ENCODE peak calls at places on chromosome 7, in seven cellular contexts. T is foreskin keratinocyte, V is brain microvascular endothelial cell, L is DND-41, E is Peyer's patch, Z is A549, S is pancreas. Y is an unnamed sample.
A peak's percentile ranks its signal among the peaks of the same experiment; 100 is the strongest.

GRCh38 chr7:22672892-22673637 is 53.9 kb upstream of the IL6 start:
- DNase-seq in T (no peak), V (no peak), L (no peak), E (no peak), Z (peak; percentile 94), S (no peak), Y (no peak)

GRCh38 chr7:157909370-157909769 is 572.6 kb downstream of the DNAJB6 start:
- DNase-seq in T (no peak), V (no peak), L (no peak), E (no peak), Z (no peak), S (no peak), Y (no peak)

GRCh38 chr7:133748443-133749407 is 378.4 kb upstream of the LRGUK start:
- DNase-seq in T (no peak), V (no peak), L (no peak), E (no peak), Z (no peak), S (no peak), Y (no peak)

GRCh38 chr7:117124585-117125220 is 171.4 kb downstream of the ST7 start:
- DNase-seq in T (peak; percentile 69), V (peak; percentile 99), L (peak; percentile 8), E (peak; percentile 91), Z (peak; percentile 86), S (peak; percentile 82), Y (peak; percentile 57)

GRCh38 chr7:19369182-19369581 is 224.0 kb upstream of the FERD3L start:
- DNase-seq in T (no peak), V (no peak), L (no peak), E (no peak), Z (no peak), S (no peak), Y (no peak)

GRCh38 chr7:25093268-25093802 is 31.7 kb downstream of the CYCS start:
- DNase-seq in T (peak; percentile 64), V (peak; percentile 77), L (peak; percentile 81), E (peak; percentile 90), Z (peak; percentile 90), S (peak; percentile 75), Y (peak; percentile 29)

GRCh38 chr7:86116-86515 is 106.3 kb upstream of the FAM20C start:
- DNase-seq in T (no peak), V (no peak), L (no peak), E (peak; percentile 26), Z (no peak), S (no peak), Y (no peak)

GRCh38 chr7:135260470-135260869 is 26.8 kb downstream of the STRA8 start:
- DNase-seq in T (no peak), V (no peak), L (no peak), E (no peak), Z (no peak), S (no peak), Y (no peak)

GRCh38 chr7:64849250-64849923 is 53.7 kb upstream of the ZNF273 start:
- DNase-seq in T (peak; percentile 94), V (no peak), L (no peak), E (no peak), Z (no peak), S (no peak), Y (peak; percentile 86)

GRCh38 chr7:158237672-158238335 is 349.8 kb downstream of the PTPRN2 start:
- DNase-seq in T (no peak), V (no peak), L (no peak), E (no peak), Z (no peak), S (no peak), Y (no peak)

GRCh38 chr7:30900053-30900452 is 11.6 kb upstream of the AQP1 start:
- DNase-seq in T (no peak), V (no peak), L (no peak), E (no peak), Z (no peak), S (peak; percentile 37), Y (no peak)

GRCh38 chr7:83936056-83936703 is 258.4 kb downstream of the SEMA3A start:
- DNase-seq in T (peak; percentile 46), V (peak; percentile 62), L (peak; percentile 56), E (peak; percentile 74), Z (peak; percentile 81), S (no peak), Y (no peak)

GRCh38 chr7:46072722-46073121 is 151.7 kb upstream of the IGFBP3 start:
- DNase-seq in T (no peak), V (no peak), L (no peak), E (no peak), Z (no peak), S (no peak), Y (peak; percentile 20)

GRCh38 chr7:148045521-148045920 is 545.0 kb upstream of the C7orf33 start:
- DNase-seq in T (no peak), V (no peak), L (no peak), E (no peak), Z (no peak), S (no peak), Y (no peak)

GRCh38 chr7:24574365-24574764 is 1.1 kb downstream of the PALS2 start:
- DNase-seq in T (no peak), V (no peak), L (no peak), E (no peak), Z (peak; percentile 6), S (no peak), Y (no peak)

GRCh38 chr7:149414745-149415390 is 46.0 kb downstream of the ZNF777 start:
- DNase-seq in T (peak; percentile 98), V (peak; percentile 92), L (no peak), E (peak; percentile 75), Z (peak; percentile 29), S (no peak), Y (no peak)

GRCh38 chr7:82511542-82511941 is 68.0 kb upstream of the CACNA2D1 start:
- DNase-seq in T (no peak), V (no peak), L (no peak), E (no peak), Z (no peak), S (no peak), Y (no peak)

GRCh38 chr7:17233643-17234397 is 64.6 kb upstream of the AHR start:
- DNase-seq in T (no peak), V (peak; percentile 24), L (peak; percentile 61), E (no peak), Z (no peak), S (no peak), Y (no peak)

GRCh38 chr7:126210707-126211106 is 1042.0 kb downstream of the GRM8 start:
- DNase-seq in T (peak; percentile 11), V (no peak), L (no peak), E (no peak), Z (no peak), S (no peak), Y (no peak)

GRCh38 chr7:106871793-106872571 is 6.9 kb downstream of the PIK3CG start:
- DNase-seq in T (no peak), V (no peak), L (no peak), E (no peak), Z (no peak), S (no peak), Y (no peak)

GRCh38 chr7:74059037-74059436 is 24.6 kb upstream of the LIMK1 start:
- DNase-seq in T (no peak), V (no peak), L (no peak), E (no peak), Z (no peak), S (no peak), Y (no peak)
- H3K27ac ChIP-seq in T (no peak overlapping the region), V (no peak overlapping the region), L (no peak overlapping the region), E (no peak overlapping the region), Z (no peak overlapping the region), S (peak overlapping the region; percentile 51), Y (no peak overlapping the region)

GRCh38 chr7:131011437-131011752 is 277.4 kb upstream of the KLF14 start:
- DNase-seq in T (no peak), V (no peak), L (peak; percentile 69), E (no peak), Z (no peak), S (peak; percentile 37), Y (no peak)

GRCh38 chr7:131016230-131016629 is 282.2 kb upstream of the KLF14 start:
- DNase-seq in T (no peak), V (no peak), L (no peak), E (no peak), Z (no peak), S (no peak), Y (no peak)

GRCh38 chr7:131013716-131014115 is 279.7 kb upstream of the KLF14 start:
- DNase-seq in T (no peak), V (no peak), L (no peak), E (no peak), Z (no peak), S (no peak), Y (no peak)

GRCh38 chr7:131012477-131013031 is 278.5 kb upstream of the KLF14 start:
- DNase-seq in T (peak; percentile 63), V (no peak), L (no peak), E (no peak), Z (no peak), S (no peak), Y (no peak)

GRCh38 chr7:131015131-131015954 is 281.3 kb upstream of the KLF14 start:
- DNase-seq in T (peak; percentile 43), V (peak; percentile 64), L (no peak), E (no peak), Z (peak; percentile 71), S (no peak), Y (no peak)
- H3K27ac ChIP-seq in T (no peak overlapping the region), V (no peak overlapping the region), L (peak overlapping the region; percentile 58), E (no peak overlapping the region), Z (peak overlapping the region; percentile 58), S (no peak overlapping the region), Y (no peak overlapping the region)

DNA sequence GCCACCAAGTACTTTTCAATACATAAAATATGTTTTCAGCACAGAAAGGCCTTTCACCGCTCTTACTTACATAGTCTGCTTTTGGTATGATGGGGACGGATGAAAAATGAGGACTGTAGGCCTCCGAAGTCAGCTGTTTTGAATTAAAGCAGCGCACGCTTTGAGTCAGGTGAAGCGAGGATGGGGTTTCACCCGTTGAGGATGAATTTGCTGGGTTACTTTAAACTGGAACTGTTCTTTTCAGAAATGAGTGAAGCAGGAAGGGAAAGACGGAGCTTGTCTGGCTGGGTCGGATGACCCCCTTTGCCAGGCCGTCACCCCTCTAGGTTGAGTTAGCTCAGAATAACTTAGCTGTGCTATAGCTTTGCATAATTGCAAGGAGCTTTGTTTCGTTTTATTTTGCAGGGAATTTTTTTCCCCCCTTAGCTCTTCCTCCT is 40.0 kb downstream of the CUX1 start:
- DNase-seq in T (no peak), V (no peak), L (no peak), E (no peak), Z (no peak), S (no peak), Y (no peak)
- H3K27ac ChIP-seq in T (no peak overlapping the region), V (no peak overlapping the region), L (peak overlapping the region; percentile 57), E (peak overlapping the region; percentile 85), Z (peak overlapping the region; percentile 87), S (no peak overlapping the region), Y (peak overlapping the region; percentile 91)

GRCh38 chr7:131008840-131009651 is 275.0 kb upstream of the KLF14 start:
- DNase-seq in T (peak; percentile 42), V (no peak), L (no peak), E (no peak), Z (no peak), S (no peak), Y (no peak)

GRCh38 chr7:131010714-131011436 is 276.9 kb upstream of the KLF14 start:
- DNase-seq in T (peak; percentile 37), V (no peak), L (no peak), E (no peak), Z (peak; percentile 56), S (no peak), Y (no peak)

GRCh38 chr7:131007439-131008330 is 273.7 kb upstream of the KLF14 start:
- DNase-seq in T (peak; percentile 68), V (peak; percentile 72), L (peak; percentile 76), E (peak; percentile 86), Z (peak; percentile 93), S (no peak), Y (peak; percentile 56)

GRCh38 chr7:131010029-131010705 is 276.2 kb upstream of the KLF14 start:
- DNase-seq in T (no peak), V (no peak), L (no peak), E (no peak), Z (no peak), S (no peak), Y (no peak)

GRCh38 chr7:131011976-131012375 is 278.0 kb upstream of the KLF14 start:
- DNase-seq in T (peak; percentile 66), V (peak; percentile 52), L (peak; percentile 46), E (no peak), Z (peak; percentile 51), S (no peak), Y (no peak)
- H3K27ac ChIP-seq in T (peak overlapping the region; percentile 39), V (peak overlapping the region; percentile 48), L (peak overlapping the region; percentile 80), E (peak overlapping the region; percentile 77), Z (peak overlapping the region; percentile 66), S (no peak overlapping the region), Y (peak overlapping the region; percentile 49)